ENCODE peak calls at places on chromosomes 11 and 22, in eight cellular contexts. U, S, K, C, D, W, M and A are unnamed samples.

GRCh38 chr22:25779426-25779825 is 37.4 kb downstream of the MYO18B start:
- DNase-seq in S (no peak), C (no peak), K (no peak), W (no peak), M (no peak), D (no peak), U (no peak), A (no peak)

GRCh38 chr11:74171630-74172465 is 759 bp downstream of the PPME1 start:
- DNase-seq in M (no peak), K (no peak), C (no peak), W (no peak), D (no peak), S (no peak), U (no peak), A (no peak)

GRCh38 chr11:106717222-106717621 is 301.1 kb downstream of the GUCY1A2 start:
- DNase-seq in C (no peak), U (no peak), K (no peak), S (no peak), D (no peak), W (no peak), M (no peak), A (no peak)

GRCh38 chr22:37609240-37610152 is 862 bp downstream of the GGA1 start:
- DNase-seq in K (no peak), D (no peak), C (no peak), W (no peak), S (peak), M (no peak), U (no peak), A (no peak)

GRCh38 chr22:45452565-45453449 is 39.3 kb downstream of the RIBC2 start:
- DNase-seq in C (no peak), M (peak), K (no peak), U (no peak), D (no peak), W (no peak), S (no peak), A (no peak)

GRCh38 chr11:78800756-78801155 is 226.1 kb upstream of the NARS2 start:
- DNase-seq in K (no peak), C (no peak), M (no peak), S (no peak), W (no peak), D (no peak), U (no peak), A (no peak)

GRCh38 chr11:100220801-100221200 is 466.3 kb upstream of the ARHGAP42 start:
- DNase-seq in U (no peak), C (no peak), D (no peak), K (no peak), S (peak), M (no peak), W (no peak), A (no peak)

GRCh38 chr11:111414267-111414931 is 35.3 kb upstream of the POU2AF1 start:
- DNase-seq in K (no peak), S (no peak), M (no peak), U (no peak), D (peak), C (no peak), W (no peak), A (no peak)

GRCh38 chr11:2269601-2270321 is 627 bp downstream of the ASCL2 start:
- DNase-seq in C (no peak), M (no peak), S (peak), D (peak), K (peak), U (peak), W (no peak), A (peak)

GRCh38 chr22:46057206-46057605 is 80.2 kb upstream of the WNT7B start:
- DNase-seq in U (no peak), C (no peak), K (peak), M (no peak), S (no peak), D (peak), W (no peak), A (peak)

GRCh38 chr11:69110451-69110850 is 45.3 kb upstream of the SMIM38 start:
- DNase-seq in W (no peak), S (no peak), M (no peak), C (no peak), D (no peak), K (no peak), U (no peak), A (no peak)

GRCh38 chr11:44892843-44893242 is 57.8 kb downstream of the TP53I11 start:
- DNase-seq in C (no peak), D (no peak), U (no peak), M (no peak), W (no peak), K (no peak), S (no peak), A (no peak)

GRCh38 chr11:111585371-111585770 is 16.9 kb upstream of the SIK2 start:
- DNase-seq in U (no peak), S (no peak), W (no peak), D (no peak), C (no peak), K (no peak), M (no peak), A (no peak)

GRCh38 chr11:34632105-34632780 is 11.3 kb downstream of the EHF start:
- DNase-seq in W (peak), K (no peak), M (no peak), S (no peak), U (no peak), D (no peak), C (no peak), A (no peak)

GRCh38 chr11:103946793-103947565 is 89.5 kb upstream of the DDI1 start:
- DNase-seq in C (no peak), W (no peak), S (no peak), K (no peak), D (no peak), U (no peak), M (no peak), A (no peak)

GRCh38 chr11:22792497-22792896 is 37.1 kb downstream of the SVIP start:
- DNase-seq in K (no peak), U (no peak), D (no peak), S (no peak), C (no peak), W (no peak), M (no peak), A (no peak)

GRCh38 chr11:62260261-62260953 is 9.6 kb upstream of the SCGB2A2 start:
- DNase-seq in C (no peak), M (no peak), W (no peak), S (no peak), U (no peak), D (no peak), K (no peak), A (no peak)

GRCh38 chr11:31882951-31883392 is 71.8 kb upstream of the PAX6 start:
- DNase-seq in U (no peak), M (no peak), D (no peak), C (peak), S (peak), K (no peak), W (no peak), A (no peak)

GRCh38 chr11:94400839-94401772 is at the start of gene GPR83:
- DNase-seq in U (no peak), C (no peak), M (no peak), D (no peak), W (no peak), K (no peak), S (peak), A (no peak)

GRCh38 chr11:131428853-131429252 is 58.4 kb downstream of the NTM start:
- DNase-seq in M (no peak), C (no peak), U (no peak), S (no peak), K (no peak), W (no peak), D (no peak), A (no peak)

GRCh38 chr11:60265373-60266214 is 14.9 kb upstream of the MS4A4A start:
- DNase-seq in M (peak), S (peak), W (no peak), U (no peak), K (no peak), D (no peak), C (peak), A (no peak)

GRCh38 chr22:23196165-23196564 is 15.9 kb downstream of the BCR start:
- DNase-seq in S (no peak), D (no peak), K (peak), U (no peak), M (no peak), W (no peak), C (no peak), A (no peak)

GRCh38 chr22:48356731-48357130 is 1470.9 kb downstream of the BRD1 start:
- DNase-seq in S (no peak), K (no peak), D (no peak), U (no peak), M (no peak), W (no peak), C (no peak), A (no peak)

GRCh38 chr22:44026630-44027511 is 2.8 kb downstream of the PARVB start:
- DNase-seq in W (peak), M (no peak), C (no peak), D (peak), U (peak), K (peak), S (no peak), A (peak)

GRCh38 chr11:117934526-117935307 is 5.5 kb upstream of the TMPRSS13 start:
- DNase-seq in U (no peak), M (no peak), D (peak), C (no peak), S (no peak), W (no peak), K (peak), A (no peak)

GRCh38 chr22:30459206-30460052 is 12.4 kb downstream of the SEC14L3 start:
- DNase-seq in D (no peak), K (no peak), M (no peak), U (no peak), S (peak), C (no peak), W (no peak), A (no peak)

GRCh38 chr11:69911310-69912160 is 92.3 kb upstream of the FGF3 start:
- DNase-seq in U (no peak), K (peak), M (no peak), D (peak), C (no peak), S (peak), W (no peak), A (no peak)

GRCh38 chr11:70111269-70112016 is 33.3 kb downstream of the ANO1 start:
- DNase-seq in U (no peak), D (peak), C (peak), W (peak), M (peak), K (no peak), S (peak), A (no peak)

GRCh38 chr11:128195057-128195751 is 392.2 kb downstream of the ETS1 start:
- DNase-seq in S (no peak), M (no peak), C (no peak), K (no peak), W (no peak), D (no peak), U (peak), A (no peak)

GRCh38 chr22:46986788-46987187 is 224.3 kb downstream of the TBC1D22A start:
- DNase-seq in M (no peak), U (no peak), K (no peak), C (no peak), W (no peak), D (peak), S (no peak), A (no peak)

GRCh38 chr11:73218106-73218829 is at the start of gene P2RY2:
- DNase-seq in U (peak), S (peak), K (peak), C (no peak), W (peak), M (no peak), D (peak), A (no peak)

GRCh38 chr11:80173487-80174136 is 732.8 kb upstream of the TENM4 start:
- DNase-seq in K (no peak), C (no peak), M (no peak), U (no peak), W (no peak), S (no peak), D (no peak), A (no peak)

GRCh38 chr11:2140411-2141400 is 1.5 kb upstream of the IGF2 start:
- DNase-seq in K (no peak), U (no peak), M (no peak), D (no peak), S (peak), C (no peak), W (no peak), A (no peak)

GRCh38 chr11:106133529-106133928 is 56.1 kb downstream of the AASDHPPT start:
- DNase-seq in K (no peak), D (no peak), M (no peak), S (no peak), W (no peak), U (no peak), C (no peak), A (no peak)

GRCh38 chr22:20183823-20184222 is 33.0 kb upstream of the CCDC188 start:
- DNase-seq in D (no peak), U (no peak), K (no peak), C (no peak), M (no peak), W (no peak), S (no peak), A (no peak)

GRCh38 chr11:116596346-116597260 is 176.2 kb downstream of the BUD13 start:
- DNase-seq in U (no peak), S (no peak), C (no peak), K (no peak), D (peak), W (no peak), M (no peak), A (no peak)

GRCh38 chr11:66951927-66952337 is 6.3 kb downstream of the PC start:
- DNase-seq in M (no peak), U (no peak), C (no peak), S (no peak), W (no peak), D (no peak), K (no peak), A (no peak)

GRCh38 chr11:134560566-134561347 is 148.7 kb upstream of the B3GAT1 start:
- DNase-seq in W (no peak), M (no peak), S (peak), D (peak), C (no peak), K (peak), U (no peak), A (no peak)

GRCh38 chr11:117315285-117316196 is 515 bp downstream of the BACE1 start:
- DNase-seq in S (peak), K (peak), C (no peak), W (no peak), U (no peak), D (no peak), M (no peak), A (no peak)

GRCh38 chr11:40302669-40303068 is 1156.8 kb downstream of the LRRC4C start:
- DNase-seq in C (peak), D (no peak), M (no peak), W (no peak), U (no peak), K (no peak), S (no peak), A (no peak)

DNA sequence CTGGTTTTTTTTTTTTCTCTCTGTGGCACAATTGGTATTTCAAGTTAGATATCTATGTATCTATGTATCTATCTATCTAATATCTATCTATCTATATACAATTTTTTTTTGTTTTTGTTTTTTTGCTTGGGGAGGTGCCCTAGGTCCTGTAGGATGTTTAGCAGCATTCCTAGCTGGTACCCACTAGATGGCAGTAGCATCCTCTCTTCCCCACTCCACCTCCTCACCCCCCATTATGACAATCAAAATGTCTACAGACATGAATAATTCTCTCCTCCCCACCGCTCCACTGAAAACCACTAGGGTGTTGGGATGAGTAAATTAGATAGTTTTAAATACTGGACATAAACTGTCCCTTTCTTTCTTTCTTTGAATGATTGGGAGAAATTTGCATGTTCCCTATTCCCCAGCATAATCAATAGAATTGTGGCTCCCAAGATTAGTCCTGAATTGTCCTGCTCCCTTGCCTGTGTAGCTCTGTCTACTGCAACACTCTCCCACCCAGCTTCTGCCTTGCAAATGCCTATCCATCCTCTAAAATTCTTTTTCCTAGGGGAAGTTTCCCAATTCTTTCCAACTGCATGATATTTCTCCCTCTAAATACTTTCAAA is 1152.4 kb downstream of the LRRC4C start:
- DNase-seq in C (peak), W (no peak), S (peak), K (no peak), U (no peak), M (no peak), D (no peak), A (no peak)
- TF ChIP-seq CTCF in C (peak), W (no peak), S (peak), K (peak), U (no peak), M (peak), D (no peak), A (no peak)

GRCh38 chr11:92611157-92611556 is 358.3 kb upstream of the MTNR1B start:
- DNase-seq in K (no peak), S (no peak), U (no peak), W (no peak), C (no peak), D (no peak), M (no peak), A (no peak)
- TF ChIP-seq CTCF in K (no peak), S (no peak), U (no peak), W (no peak), C (no peak), D (no peak), M (no peak), A (no peak)

GRCh38 chr11:133406493-133406892 is 125.8 kb downstream of the OPCML start:
- DNase-seq in U (no peak), M (no peak), D (no peak), W (no peak), C (no peak), S (no peak), K (no peak), A (no peak)

GRCh38 chr11:133413726-133414125 is 118.6 kb downstream of the OPCML start:
- DNase-seq in K (no peak), U (no peak), S (no peak), D (no peak), W (no peak), M (no peak), C (no peak), A (no peak)

GRCh38 chr11:133408936-133409335 is 123.4 kb downstream of the OPCML start:
- DNase-seq in W (no peak), D (no peak), K (no peak), C (no peak), U (no peak), S (no peak), M (no peak), A (no peak)

GRCh38 chr11:133408402-133408801 is 123.9 kb downstream of the OPCML start:
- DNase-seq in S (no peak), W (no peak), U (no peak), K (no peak), M (no peak), D (no peak), C (no peak), A (no peak)

GRCh38 chr11:133409799-133410198 is 122.5 kb downstream of the OPCML start:
- DNase-seq in M (no peak), W (no peak), K (no peak), U (no peak), D (no peak), S (no peak), C (no peak), A (no peak)
- TF ChIP-seq CTCF in M (no peak), W (no peak), K (no peak), U (no peak), D (no peak), S (no peak), C (no peak), A (no peak)

DNA sequence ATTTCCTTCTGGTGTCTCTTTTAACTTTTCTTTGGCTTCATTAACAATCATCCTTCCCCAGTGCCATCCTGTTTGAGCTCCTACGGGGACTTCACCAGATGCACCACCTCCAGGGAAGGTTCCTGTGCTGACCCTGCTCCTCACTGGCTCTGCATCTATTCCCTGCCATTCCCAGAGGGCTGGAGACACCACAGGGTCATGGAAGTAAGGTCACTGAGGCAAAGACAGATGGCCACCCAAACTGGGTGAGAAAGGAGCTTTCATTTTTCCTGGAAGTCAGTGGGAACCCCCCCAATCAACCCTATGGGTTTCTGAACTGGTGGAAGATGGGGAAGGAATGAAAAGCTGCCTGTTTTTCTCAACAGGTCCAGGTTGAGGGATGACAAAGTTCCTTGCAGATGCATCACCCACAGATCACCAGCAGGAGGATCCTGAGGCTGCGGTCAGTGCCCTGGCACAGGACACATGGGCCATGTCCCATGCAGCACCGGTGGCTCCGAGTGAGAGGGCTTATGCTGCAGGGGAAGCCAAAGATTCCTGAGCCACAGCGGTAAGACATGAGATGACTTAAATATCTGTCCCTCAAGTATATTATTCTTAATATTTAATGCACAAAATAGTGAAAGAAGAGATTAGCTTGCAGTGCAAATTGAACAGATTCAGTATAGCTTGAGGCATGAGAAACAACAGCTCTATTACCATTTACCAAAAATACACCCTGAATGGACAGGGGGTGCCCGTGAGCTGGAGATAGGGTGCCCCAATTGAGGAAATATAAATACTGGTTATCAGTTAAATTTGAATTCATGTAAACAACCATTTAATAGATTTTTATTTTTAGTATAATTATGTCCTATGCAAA is 73.0 kb upstream of the VPREB1 start:
- DNase-seq in C (no peak), U (no peak), D (no peak), K (no peak), W (no peak), M (no peak), S (peak), A (no peak)
- TF ChIP-seq CTCF in C (peak), U (no peak), D (no peak), K (no peak), W (no peak), M (peak), S (peak), A (no peak)

DNA sequence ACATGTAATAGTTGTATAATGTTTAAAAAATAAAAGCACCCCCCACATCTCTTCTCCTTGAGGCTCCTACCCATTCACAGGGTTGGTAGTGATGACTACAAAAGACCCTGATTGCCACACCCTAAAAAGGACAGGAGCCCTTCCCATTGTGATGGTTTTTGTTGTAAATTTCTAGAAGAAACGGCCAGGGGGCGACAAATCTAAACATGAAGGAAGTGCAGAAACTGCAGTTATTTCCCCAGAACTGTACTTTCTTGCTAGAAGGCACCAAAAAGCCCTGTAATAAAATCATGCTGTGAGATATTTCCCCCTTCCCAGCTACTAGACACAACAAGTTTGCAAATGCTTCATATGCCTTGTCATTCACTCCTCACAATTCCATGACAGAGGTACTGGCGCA is 10.8 kb downstream of the PRR5L start:
- DNase-seq in S (peak), C (no peak), M (no peak), U (no peak), K (no peak), D (no peak), W (no peak), A (no peak)
- TF ChIP-seq CTCF in S (peak), C (peak), M (peak), U (peak), K (peak), D (no peak), W (peak), A (no peak)

GRCh38 chr22:33341611-33342010 is 283.4 kb upstream of the SYN3 start:
- DNase-seq in W (no peak), M (no peak), C (no peak), S (no peak), D (peak), K (no peak), U (no peak), A (no peak)
- TF ChIP-seq CTCF in W (no peak), M (no peak), C (no peak), S (no peak), D (no peak), K (no peak), U (no peak), A (no peak)

GRCh38 chr11:115132829-115133228 is 371.4 kb downstream of the CADM1 start:
- DNase-seq in M (no peak), W (no peak), K (no peak), S (no peak), U (no peak), C (no peak), D (no peak), A (no peak)
- TF ChIP-seq CTCF in M (no peak), W (peak), K (peak), S (no peak), U (no peak), C (peak), D (no peak), A (no peak)